ENCODE peak calls at places on chromosome 4, in five cellular contexts. W is activated naive CD4-positive, alpha-beta T cell treated with Interleukin-2 at 50 U/mL for 16 hours; M is NCI-H2029 treated with DMSO at 0.1 percent for 48 hours; O is AG08396; I is head of caudate nucleus. Z is an unnamed sample.

GRCh38 chr4:112927544-112927943 is 121.9 kb upstream of the ANK2 start:
- DNase-seq in O (no peak), I (no peak), M (no peak), W (no peak), Z (no peak)

GRCh38 chr4:123599920-123600394 is 203.4 kb downstream of the SPRY1 start:
- DNase-seq in W (peak; percentile 14), O (no peak), I (peak; percentile 55), M (peak; percentile 38), Z (peak; percentile 63)

GRCh38 chr4:68872442-68873217 is 56.8 kb downstream of the UGT2B10 start:
- DNase-seq in W (no peak), O (no peak), I (no peak), M (no peak), Z (no peak)

GRCh38 chr4:176156656-176157055 is 38.7 kb downstream of the SPATA4 start:
- DNase-seq in O (no peak), I (no peak), M (no peak), W (no peak), Z (no peak)

GRCh38 chr4:146443525-146443924 is 78.2 kb downstream of the SLC10A7 start:
- DNase-seq in O (no peak), M (no peak), I (no peak), W (no peak), Z (no peak)

GRCh38 chr4:141711211-141711610 is 74.8 kb downstream of the IL15 start:
- DNase-seq in M (no peak), O (peak; percentile 22), W (no peak), I (no peak), Z (no peak)

GRCh38 chr4:6888506-6889071 is 21.0 kb upstream of the TBC1D14 start:
- DNase-seq in O (no peak), I (no peak), M (no peak), W (no peak), Z (no peak)

GRCh38 chr4:43943998-43944397 is 504.6 kb downstream of the KCTD8 start:
- DNase-seq in W (no peak), O (no peak), I (no peak), M (no peak), Z (no peak)